ENCODE peak calls at places on chromosomes 5 and 9, in six cellular contexts. One of them, this sample, is unnamed.

GRCh38 chr9:94899464-94900221 is 173.1 kb downstream of the AOPEP start:
- DNase-seq in NCI-H345: no peak
- DNase-seq in stimulated activated naive CD8-positive, alpha-beta T cell treated with anti-CD3 and anti-CD28 coated beads, Interleukin-15, Interleukin-2, amounts not matched to agents 100 U/mL and 50 U/mL, for 24 hours: no peak
- DNase-seq in fibroblast of gingiva: no peak
- DNase-seq in T follicular helper cell: no peak
- DNase-seq in astrocyte of the spinal cord: no peak
- DNase-seq in this sample: no peak

GRCh38 chr5:173745123-173745522 is 128.7 kb upstream of the BOD1 start:
- DNase-seq in NCI-H345: peak
- DNase-seq in fibroblast of gingiva: no peak
- DNase-seq in stimulated activated naive CD8-positive, alpha-beta T cell treated with anti-CD3 and anti-CD28 coated beads, Interleukin-15, Interleukin-2, amounts not matched to agents 100 U/mL and 50 U/mL, for 24 hours: no peak
- DNase-seq in astrocyte of the spinal cord: no peak
- DNase-seq in T follicular helper cell: no peak
- DNase-seq in this sample: no peak

GRCh38 chr5:10201223-10201868 is 48.3 kb downstream of the ATPSCKMT start:
- DNase-seq in stimulated activated naive CD8-positive, alpha-beta T cell treated with anti-CD3 and anti-CD28 coated beads, Interleukin-15, Interleukin-2, amounts not matched to agents 100 U/mL and 50 U/mL, for 24 hours: no peak
- DNase-seq in fibroblast of gingiva: peak
- DNase-seq in T follicular helper cell: no peak
- DNase-seq in NCI-H345: no peak
- DNase-seq in astrocyte of the spinal cord: no peak
- DNase-seq in this sample: no peak

GRCh38 chr5:1330146-1330846 is 14.6 kb downstream of the CLPTM1L start:
- DNase-seq in T follicular helper cell: no peak
- DNase-seq in stimulated activated naive CD8-positive, alpha-beta T cell treated with anti-CD3 and anti-CD28 coated beads, Interleukin-15, Interleukin-2, amounts not matched to agents 100 U/mL and 50 U/mL, for 24 hours: no peak
- DNase-seq in fibroblast of gingiva: no peak
- DNase-seq in NCI-H345: no peak
- DNase-seq in astrocyte of the spinal cord: no peak
- DNase-seq in this sample: no peak

GRCh38 chr5:135269828-135270545 is 129.0 kb downstream of the MACROH2A1 start:
- DNase-seq in NCI-H345: no peak
- DNase-seq in stimulated activated naive CD8-positive, alpha-beta T cell treated with anti-CD3 and anti-CD28 coated beads, Interleukin-15, Interleukin-2, amounts not matched to agents 100 U/mL and 50 U/mL, for 24 hours: no peak
- DNase-seq in T follicular helper cell: no peak
- DNase-seq in fibroblast of gingiva: peak
- DNase-seq in astrocyte of the spinal cord: peak
- DNase-seq in this sample: no peak

GRCh38 chr5:170154297-170154696 is 48.6 kb downstream of the FOXI1 start:
- DNase-seq in astrocyte of the spinal cord: no peak
- DNase-seq in stimulated activated naive CD8-positive, alpha-beta T cell treated with anti-CD3 and anti-CD28 coated beads, Interleukin-15, Interleukin-2, amounts not matched to agents 100 U/mL and 50 U/mL, for 24 hours: no peak
- DNase-seq in NCI-H345: no peak
- DNase-seq in fibroblast of gingiva: no peak
- DNase-seq in T follicular helper cell: no peak
- DNase-seq in this sample: no peak

GRCh38 chr9:70590264-70590646 is 175.8 kb upstream of the KLF9 start:
- DNase-seq in NCI-H345: no peak
- DNase-seq in astrocyte of the spinal cord: peak
- DNase-seq in stimulated activated naive CD8-positive, alpha-beta T cell treated with anti-CD3 and anti-CD28 coated beads, Interleukin-15, Interleukin-2, amounts not matched to agents 100 U/mL and 50 U/mL, for 24 hours: no peak
- DNase-seq in fibroblast of gingiva: peak
- DNase-seq in T follicular helper cell: no peak
- DNase-seq in this sample: peak

GRCh38 chr9:35690447-35691324 is 961 bp upstream of the TPM2 start:
- DNase-seq in NCI-H345: peak
- DNase-seq in stimulated activated naive CD8-positive, alpha-beta T cell treated with anti-CD3 and anti-CD28 coated beads, Interleukin-15, Interleukin-2, amounts not matched to agents 100 U/mL and 50 U/mL, for 24 hours: peak
- DNase-seq in T follicular helper cell: peak
- DNase-seq in astrocyte of the spinal cord: peak
- DNase-seq in fibroblast of gingiva: peak
- DNase-seq in this sample: peak

GRCh38 chr5:2172471-2172870 is 289.7 kb upstream of the IRX4 start:
- DNase-seq in NCI-H345: no peak
- DNase-seq in astrocyte of the spinal cord: no peak
- DNase-seq in stimulated activated naive CD8-positive, alpha-beta T cell treated with anti-CD3 and anti-CD28 coated beads, Interleukin-15, Interleukin-2, amounts not matched to agents 100 U/mL and 50 U/mL, for 24 hours: no peak
- DNase-seq in fibroblast of gingiva: no peak
- DNase-seq in T follicular helper cell: no peak
- DNase-seq in this sample: no peak

GRCh38 chr9:92648447-92649406 is 21.2 kb downstream of the IPPK start:
- DNase-seq in astrocyte of the spinal cord: no peak
- DNase-seq in T follicular helper cell: no peak
- DNase-seq in fibroblast of gingiva: no peak
- DNase-seq in stimulated activated naive CD8-positive, alpha-beta T cell treated with anti-CD3 and anti-CD28 coated beads, Interleukin-15, Interleukin-2, amounts not matched to agents 100 U/mL and 50 U/mL, for 24 hours: no peak
- DNase-seq in NCI-H345: no peak
- DNase-seq in this sample: no peak

GRCh38 chr5:138635268-138635667 is 60.1 kb upstream of the HSPA9 start:
- DNase-seq in NCI-H345: no peak
- DNase-seq in fibroblast of gingiva: peak
- DNase-seq in astrocyte of the spinal cord: no peak
- DNase-seq in T follicular helper cell: no peak
- DNase-seq in stimulated activated naive CD8-positive, alpha-beta T cell treated with anti-CD3 and anti-CD28 coated beads, Interleukin-15, Interleukin-2, amounts not matched to agents 100 U/mL and 50 U/mL, for 24 hours: no peak
- DNase-seq in this sample: no peak

GRCh38 chr9:91214086-91214485 is 147.6 kb downstream of the AUH start:
- DNase-seq in stimulated activated naive CD8-positive, alpha-beta T cell treated with anti-CD3 and anti-CD28 coated beads, Interleukin-15, Interleukin-2, amounts not matched to agents 100 U/mL and 50 U/mL, for 24 hours: no peak
- DNase-seq in NCI-H345: no peak
- DNase-seq in fibroblast of gingiva: no peak
- DNase-seq in T follicular helper cell: no peak
- DNase-seq in astrocyte of the spinal cord: peak
- DNase-seq in this sample: no peak

GRCh38 chr5:117230375-117230774 is 655.8 kb upstream of the SEMA6A start:
- DNase-seq in fibroblast of gingiva: no peak
- DNase-seq in NCI-H345: no peak
- DNase-seq in T follicular helper cell: no peak
- DNase-seq in stimulated activated naive CD8-positive, alpha-beta T cell treated with anti-CD3 and anti-CD28 coated beads, Interleukin-15, Interleukin-2, amounts not matched to agents 100 U/mL and 50 U/mL, for 24 hours: no peak
- DNase-seq in astrocyte of the spinal cord: no peak
- DNase-seq in this sample: no peak

GRCh38 chr5:135584918-135585317 is 6.1 kb upstream of the CXCL14 start:
- DNase-seq in stimulated activated naive CD8-positive, alpha-beta T cell treated with anti-CD3 and anti-CD28 coated beads, Interleukin-15, Interleukin-2, amounts not matched to agents 100 U/mL and 50 U/mL, for 24 hours: no peak
- DNase-seq in T follicular helper cell: no peak
- DNase-seq in fibroblast of gingiva: no peak
- DNase-seq in astrocyte of the spinal cord: no peak
- DNase-seq in NCI-H345: no peak
- DNase-seq in this sample: no peak

GRCh38 chr5:13731229-13731628 is 213.3 kb downstream of the DNAH5 start:
- DNase-seq in stimulated activated naive CD8-positive, alpha-beta T cell treated with anti-CD3 and anti-CD28 coated beads, Interleukin-15, Interleukin-2, amounts not matched to agents 100 U/mL and 50 U/mL, for 24 hours: no peak
- DNase-seq in fibroblast of gingiva: no peak
- DNase-seq in astrocyte of the spinal cord: peak
- DNase-seq in T follicular helper cell: no peak
- DNase-seq in NCI-H345: no peak
- DNase-seq in this sample: no peak

GRCh38 chr5:175873090-175873454 is 1.7 kb downstream of the CPLX2 start:
- DNase-seq in astrocyte of the spinal cord: no peak
- DNase-seq in NCI-H345: peak
- DNase-seq in fibroblast of gingiva: no peak
- DNase-seq in stimulated activated naive CD8-positive, alpha-beta T cell treated with anti-CD3 and anti-CD28 coated beads, Interleukin-15, Interleukin-2, amounts not matched to agents 100 U/mL and 50 U/mL, for 24 hours: peak
- DNase-seq in T follicular helper cell: no peak
- DNase-seq in this sample: no peak

GRCh38 chr5:123483446-123484077 is 28.4 kb upstream of the CSNK1G3 start:
- DNase-seq in astrocyte of the spinal cord: no peak
- DNase-seq in fibroblast of gingiva: no peak
- DNase-seq in NCI-H345: no peak
- DNase-seq in stimulated activated naive CD8-positive, alpha-beta T cell treated with anti-CD3 and anti-CD28 coated beads, Interleukin-15, Interleukin-2, amounts not matched to agents 100 U/mL and 50 U/mL, for 24 hours: no peak
- DNase-seq in T follicular helper cell: no peak
- DNase-seq in this sample: no peak

GRCh38 chr5:78518365-78519197 is 130.0 kb downstream of the LHFPL2 start:
- DNase-seq in NCI-H345: no peak
- DNase-seq in stimulated activated naive CD8-positive, alpha-beta T cell treated with anti-CD3 and anti-CD28 coated beads, Interleukin-15, Interleukin-2, amounts not matched to agents 100 U/mL and 50 U/mL, for 24 hours: no peak
- DNase-seq in fibroblast of gingiva: peak
- DNase-seq in T follicular helper cell: no peak
- DNase-seq in astrocyte of the spinal cord: peak
- DNase-seq in this sample: peak

GRCh38 chr9:89941875-89942274 is 337.1 kb downstream of the GADD45G start:
- DNase-seq in NCI-H345: no peak
- DNase-seq in astrocyte of the spinal cord: peak
- DNase-seq in fibroblast of gingiva: peak
- DNase-seq in stimulated activated naive CD8-positive, alpha-beta T cell treated with anti-CD3 and anti-CD28 coated beads, Interleukin-15, Interleukin-2, amounts not matched to agents 100 U/mL and 50 U/mL, for 24 hours: no peak
- DNase-seq in T follicular helper cell: no peak
- DNase-seq in this sample: no peak

GRCh38 chr5:127011961-127012644 is 18.3 kb downstream of the MARCHF3 start:
- DNase-seq in astrocyte of the spinal cord: no peak
- DNase-seq in NCI-H345: no peak
- DNase-seq in fibroblast of gingiva: no peak
- DNase-seq in T follicular helper cell: no peak
- DNase-seq in stimulated activated naive CD8-positive, alpha-beta T cell treated with anti-CD3 and anti-CD28 coated beads, Interleukin-15, Interleukin-2, amounts not matched to agents 100 U/mL and 50 U/mL, for 24 hours: peak
- DNase-seq in this sample: no peak

GRCh38 chr5:169742773-169743296 is 105.8 kb downstream of the DOCK2 start:
- DNase-seq in astrocyte of the spinal cord: peak
- DNase-seq in stimulated activated naive CD8-positive, alpha-beta T cell treated with anti-CD3 and anti-CD28 coated beads, Interleukin-15, Interleukin-2, amounts not matched to agents 100 U/mL and 50 U/mL, for 24 hours: no peak
- DNase-seq in NCI-H345: peak
- DNase-seq in fibroblast of gingiva: peak
- DNase-seq in T follicular helper cell: no peak
- DNase-seq in this sample: peak

GRCh38 chr9:75451505-75451904 is 363.2 kb downstream of the OSTF1 start:
- DNase-seq in stimulated activated naive CD8-positive, alpha-beta T cell treated with anti-CD3 and anti-CD28 coated beads, Interleukin-15, Interleukin-2, amounts not matched to agents 100 U/mL and 50 U/mL, for 24 hours: no peak
- DNase-seq in NCI-H345: peak
- DNase-seq in T follicular helper cell: no peak
- DNase-seq in astrocyte of the spinal cord: peak
- DNase-seq in fibroblast of gingiva: peak
- DNase-seq in this sample: no peak

GRCh38 chr9:132813115-132813784 is 64.8 kb downstream of the AK8 start:
- DNase-seq in astrocyte of the spinal cord: no peak
- DNase-seq in fibroblast of gingiva: no peak
- DNase-seq in NCI-H345: no peak
- DNase-seq in stimulated activated naive CD8-positive, alpha-beta T cell treated with anti-CD3 and anti-CD28 coated beads, Interleukin-15, Interleukin-2, amounts not matched to agents 100 U/mL and 50 U/mL, for 24 hours: no peak
- DNase-seq in T follicular helper cell: no peak
- DNase-seq in this sample: no peak

GRCh38 chr5:3027866-3028635 is 276.6 kb upstream of the IRX2 start:
- DNase-seq in stimulated activated naive CD8-positive, alpha-beta T cell treated with anti-CD3 and anti-CD28 coated beads, Interleukin-15, Interleukin-2, amounts not matched to agents 100 U/mL and 50 U/mL, for 24 hours: no peak
- DNase-seq in fibroblast of gingiva: no peak
- DNase-seq in astrocyte of the spinal cord: no peak
- DNase-seq in T follicular helper cell: no peak
- DNase-seq in NCI-H345: no peak
- DNase-seq in this sample: no peak

GRCh38 chr9:113541019-113541900 is 77.7 kb downstream of the RGS3 start:
- DNase-seq in NCI-H345: no peak
- DNase-seq in astrocyte of the spinal cord: peak
- DNase-seq in T follicular helper cell: no peak
- DNase-seq in stimulated activated naive CD8-positive, alpha-beta T cell treated with anti-CD3 and anti-CD28 coated beads, Interleukin-15, Interleukin-2, amounts not matched to agents 100 U/mL and 50 U/mL, for 24 hours: no peak
- DNase-seq in fibroblast of gingiva: peak
- DNase-seq in this sample: peak

GRCh38 chr5:168162464-168162863 is 129.0 kb upstream of the WWC1 start:
- DNase-seq in stimulated activated naive CD8-positive, alpha-beta T cell treated with anti-CD3 and anti-CD28 coated beads, Interleukin-15, Interleukin-2, amounts not matched to agents 100 U/mL and 50 U/mL, for 24 hours: no peak
- DNase-seq in astrocyte of the spinal cord: no peak
- DNase-seq in NCI-H345: no peak
- DNase-seq in T follicular helper cell: no peak
- DNase-seq in fibroblast of gingiva: no peak
- DNase-seq in this sample: no peak

GRCh38 chr5:139457241-139457640 is 5.3 kb downstream of the ECSCR start:
- DNase-seq in T follicular helper cell: no peak
- DNase-seq in fibroblast of gingiva: no peak
- DNase-seq in stimulated activated naive CD8-positive, alpha-beta T cell treated with anti-CD3 and anti-CD28 coated beads, Interleukin-15, Interleukin-2, amounts not matched to agents 100 U/mL and 50 U/mL, for 24 hours: no peak
- DNase-seq in NCI-H345: no peak
- DNase-seq in astrocyte of the spinal cord: no peak
- DNase-seq in this sample: no peak